ENCODE peak calls at places on chromosomes 6 and 20, in five cellular contexts. K is esophagus squamous epithelium, E is GM23338, C is HCT116, N is testis. R is an unnamed sample.

GRCh38 chr20:23048283-23049200 is 930 bp downstream of the THBD start:
- DNase-seq in K (no peak), E (peak; percentile 84), C (no peak), N (peak; percentile 50), R (peak; percentile 40)

GRCh38 chr6:75279418-75279817 is 5.2 kb downstream of the TMEM30A start:
- DNase-seq in K (no peak), E (no peak), C (no peak), N (no peak), R (no peak)

GRCh38 chr20:4025679-4026078 is 10.3 kb upstream of the RNF24 start:
- DNase-seq in K (no peak), E (no peak), C (no peak), N (no peak), R (no peak)

GRCh38 chr6:83708546-83708969 is 343 bp downstream of the SNAP91 start:
- DNase-seq in K (no peak), E (peak; percentile 60), C (no peak), N (peak; percentile 32), R (peak; percentile 68)

GRCh38 chr20:18001131-18001921 is 32.5 kb downstream of the MGME1 start:
- DNase-seq in K (no peak), E (no peak), C (no peak), N (peak; percentile 71), R (peak; percentile 95)

GRCh38 chr6:151962246-151962846 is 154.9 kb downstream of the ESR1 start:
- DNase-seq in K (no peak), E (no peak), C (no peak), N (no peak), R (no peak)

GRCh38 chr20:37383229-37383989 is 37.5 kb downstream of the SRC start:
- DNase-seq in K (no peak), E (no peak), C (peak; percentile 81), N (no peak), R (no peak)

GRCh38 chr6:91669154-91669903 is 1082.5 kb upstream of the MAP3K7 start:
- DNase-seq in K (no peak), E (no peak), C (no peak), N (peak; percentile 16), R (peak; percentile 71)

GRCh38 chr20:40536866-40537265 is 152.2 kb downstream of the MAFB start:
- DNase-seq in K (no peak), E (no peak), C (no peak), N (no peak), R (no peak)

GRCh38 chr6:26536571-26537159 is 1.5 kb upstream of the HMGN4 start:
- DNase-seq in K (no peak), E (peak; percentile 47), C (no peak), N (peak; percentile 57), R (peak; percentile 30)

GRCh38 chr6:133880006-133880405 is 8.9 kb upstream of the TCF21 start:
- DNase-seq in K (no peak), E (no peak), C (no peak), N (no peak), R (no peak)

GRCh38 chr20:50804453-50805348 is 9.8 kb downstream of the BCAS4 start:
- DNase-seq in K (no peak), E (no peak), C (no peak), N (no peak), R (no peak)

GRCh38 chr20:40955326-40955725 is 73.3 kb upstream of the TOP1 start:
- DNase-seq in K (no peak), E (no peak), C (no peak), N (no peak), R (no peak)

GRCh38 chr6:47700051-47700450 is 1.7 kb downstream of the ADGRF4 start:
- DNase-seq in K (no peak), E (no peak), C (no peak), N (no peak), R (peak; percentile 81)

GRCh38 chr20:50385733-50386640 is 124.2 kb upstream of the PTPN1 start:
- DNase-seq in K (no peak), E (no peak), C (no peak), N (no peak), R (no peak)

GRCh38 chr6:152206072-152206818 is 398.8 kb downstream of the ESR1 start:
- DNase-seq in K (no peak), E (peak; percentile 71), C (peak; percentile 13), N (peak; percentile 54), R (peak; percentile 13)

GRCh38 chr6:110800839-110801196 is 14.5 kb downstream of the CDK19 start:
- DNase-seq in K (no peak), E (no peak), C (no peak), N (no peak), R (no peak)

GRCh38 chr6:8130399-8130798 is 28.1 kb upstream of the EEF1E1 start:
- DNase-seq in K (no peak), E (no peak), C (no peak), N (no peak), R (peak; percentile 43)

GRCh38 chr6:131765081-131765852 is 42.6 kb upstream of the ENPP1 start:
- DNase-seq in K (no peak), E (no peak), C (no peak), N (no peak), R (no peak)

GRCh38 chr6:126388235-126388634 is 48.3 kb downstream of the CENPW start:
- DNase-seq in K (no peak), E (no peak), C (no peak), N (no peak), R (no peak)

GRCh38 chr6:110949679-110950285 is 8.7 kb upstream of the GTF3C6 start:
- DNase-seq in K (no peak), E (peak; percentile 40), C (peak; percentile 12), N (no peak), R (peak; percentile 21)

GRCh38 chr6:11497881-11498280 is 39.7 kb upstream of the TMEM170B start:
- DNase-seq in K (no peak), E (no peak), C (no peak), N (peak; percentile 37), R (no peak)

GRCh38 chr20:25540273-25540672 is 45.1 kb downstream of the NINL start:
- DNase-seq in K (no peak), E (peak; percentile 86), C (peak; percentile 16), N (peak; percentile 57), R (no peak)

GRCh38 chr6:148251286-148251685 is 91.4 kb upstream of the SASH1 start:
- DNase-seq in K (no peak), E (peak; percentile 54), C (no peak), N (no peak), R (peak; percentile 38)

GRCh38 chr20:8854566-8854965 is 214.3 kb upstream of the PLCB4 start:
- DNase-seq in K (no peak), E (peak; percentile 46), C (no peak), N (peak; percentile 85), R (peak; percentile 84)

GRCh38 chr6:37366910-37367309 is 13.1 kb downstream of the RNF8 start:
- DNase-seq in K (no peak), E (no peak), C (no peak), N (no peak), R (no peak)

GRCh38 chr20:6466065-6466810 is 301.2 kb upstream of the BMP2 start:
- DNase-seq in K (no peak), E (no peak), C (no peak), N (no peak), R (peak; percentile 48)

GRCh38 chr20:43942661-43943285 is 28.1 kb downstream of the TOX2 start:
- DNase-seq in K (no peak), E (no peak), C (peak; percentile 21), N (no peak), R (no peak)

GRCh38 chr6:27205375-27206278 is 41.9 kb upstream of the PRSS16 start:
- DNase-seq in K (no peak), E (peak; percentile 64), C (no peak), N (no peak), R (peak; percentile 15)

GRCh38 chr6:141451508-141452353 is 681.0 kb upstream of the GJE1 start:
- DNase-seq in K (no peak), E (peak; percentile 73), C (peak; percentile 3), N (no peak), R (peak; percentile 21)

GRCh38 chr6:138031850-138032249 is 75.4 kb downstream of the PERP start:
- DNase-seq in K (no peak), E (no peak), C (no peak), N (no peak), R (no peak)

GRCh38 chr6:132907231-132907630 is 92.9 kb downstream of the RPS12 start:
- DNase-seq in K (no peak), E (no peak), C (no peak), N (no peak), R (no peak)

GRCh38 chr6:139416146-139416545 is 41.7 kb upstream of the CITED2 start:
- DNase-seq in K (no peak), E (no peak), C (no peak), N (no peak), R (no peak)

GRCh38 chr20:5947276-5947675 is 3.1 kb downstream of the TRMT6 start:
- DNase-seq in K (no peak), E (no peak), C (no peak), N (no peak), R (no peak)

GRCh38 chr6:157991067-157991432 is 9.4 kb downstream of the SYNJ2 start:
- DNase-seq in K (no peak), E (no peak), C (no peak), N (no peak), R (no peak)
- H3K27ac ChIP-seq in K (no peak overlapping the region), E (no peak overlapping the region), C (no peak overlapping the region), N (no peak overlapping the region), R (no peak overlapping the region)

GRCh38 chr6:80333342-80333741 is 226.9 kb downstream of the BCKDHB start:
- DNase-seq in K (no peak), E (no peak), C (no peak), N (no peak), R (no peak)
- H3K4me1 ChIP-seq in K (peaks cover 10% of the 10 kb centered on the region), E (peaks cover 92% of the 10 kb centered on the region), C (no peaks in the 10 kb centered on the region), N (no peaks in the 10 kb centered on the region), R (peaks cover 40% of the 10 kb centered on the region)

DNA sequence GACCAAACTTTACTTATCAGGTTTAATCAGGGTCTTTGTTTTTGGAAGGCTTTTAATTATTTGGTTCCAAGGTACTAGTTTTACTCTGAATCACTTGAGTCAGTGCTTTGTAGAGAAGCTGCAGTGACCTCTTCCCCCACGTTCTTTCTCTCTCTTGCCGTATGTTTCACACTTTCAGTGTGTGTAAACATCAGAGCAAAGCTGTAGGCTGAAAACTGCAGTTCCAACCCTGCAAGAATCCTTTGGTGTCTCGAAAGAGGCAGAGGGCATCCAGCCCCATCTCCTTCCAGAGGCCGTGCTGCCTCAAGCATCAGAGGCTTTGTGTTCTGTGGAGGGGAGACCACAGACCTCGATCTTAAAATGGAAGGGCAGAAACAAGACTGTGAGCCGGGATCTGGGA is 42.1 kb downstream of the CFAP61 start:
- DNase-seq in K (no peak), E (no peak), C (no peak), N (no peak), R (no peak)
- H3K27ac ChIP-seq in K (no peak overlapping the region), E (no peak overlapping the region), C (no peak overlapping the region), N (no peak overlapping the region), R (no peak overlapping the region)

GRCh38 chr6:31641370-31641769 is 11.1 kb downstream of the BAG6 start:
- DNase-seq in K (no peak), E (no peak), C (no peak), N (no peak), R (no peak)
- H3K4me1 ChIP-seq in K (no peaks in the 10 kb centered on the region), E (no peaks in the 10 kb centered on the region), C (no peaks in the 10 kb centered on the region), N (no peaks in the 10 kb centered on the region), R (no peaks in the 10 kb centered on the region)

GRCh38 chr6:3892613-3893012 is 43.4 kb downstream of the FAM50B start:
- DNase-seq in K (no peak), E (no peak), C (no peak), N (no peak), R (no peak)
- H3K27ac ChIP-seq in K (no peak overlapping the region), E (no peak overlapping the region), C (no peak overlapping the region), N (no peak overlapping the region), R (no peak overlapping the region)

R was measured in cardiac muscle cell.